ENCODE peak calls at places on chromosomes 11 and 22, in seven cellular contexts. T is DMS53; H is astrocyte of the spinal cord; V is pulmonary artery endothelial cell; U is activated naive CD8-positive, alpha-beta T cell treated with anti-CD3 and anti-CD28 coated beads, Interleukin-2, amount 50 U/mL, for 24 hours; G is brain microvascular endothelial cell; J is CD8-positive, alpha-beta T cell. A is an unnamed sample.

GRCh38 chr11:94129505-94130335 is 1.1 kb downstream of the PANX1 start:
- DNase-seq in T (no peak), H (peak; percentile 37), V (no peak), U (no peak), G (no peak), J (no peak), A (no peak)

GRCh38 chr11:75625970-75626691 is 42.7 kb downstream of the MAP6 start:
- DNase-seq in T (peak; percentile 90), H (peak; percentile 85), V (no peak), U (no peak), G (peak; percentile 85), J (no peak), A (no peak)

GRCh38 chr11:22454461-22454860 is 116.3 kb downstream of the SLC17A6 start:
- DNase-seq in T (no peak), H (no peak), V (no peak), U (no peak), G (no peak), J (no peak), A (no peak)

GRCh38 chr11:69642913-69643632 is 2.1 kb downstream of the CCND1 start:
- DNase-seq in T (peak; percentile 94), H (peak; percentile 84), V (no peak), U (peak; percentile 85), G (peak; percentile 55), J (peak; percentile 56), A (peak; percentile 34)

GRCh38 chr11:63610604-63611394 is 3.4 kb downstream of the PLAAT3 start:
- DNase-seq in T (no peak), H (peak; percentile 84), V (no peak), U (no peak), G (peak; percentile 33), J (no peak), A (peak; percentile 62)

GRCh38 chr11:56782167-56782847 is 33.8 kb upstream of the OR9G4 start:
- DNase-seq in T (no peak), H (no peak), V (no peak), U (no peak), G (no peak), J (no peak), A (no peak)

GRCh38 chr22:30743257-30744020 is 48.8 kb downstream of the OSBP2 start:
- DNase-seq in T (no peak), H (no peak), V (peak; percentile 54), U (no peak), G (no peak), J (no peak), A (no peak)

GRCh38 chr11:68983816-68984215 is 3.0 kb upstream of the MRGPRD start:
- DNase-seq in T (no peak), H (no peak), V (no peak), U (no peak), G (no peak), J (no peak), A (no peak)

GRCh38 chr22:34877506-34877905 is 188.5 kb upstream of the ISX start:
- DNase-seq in T (no peak), H (peak; percentile 8), V (no peak), U (no peak), G (no peak), J (no peak), A (no peak)

GRCh38 chr22:50437511-50438304 is 37.1 kb downstream of the SBF1 start:
- DNase-seq in T (no peak), H (no peak), V (no peak), U (no peak), G (no peak), J (no peak), A (no peak)

GRCh38 chr11:35389897-35390462 is 29.4 kb downstream of the SLC1A2 start:
- DNase-seq in T (peak; percentile 86), H (no peak), V (no peak), U (no peak), G (no peak), J (no peak), A (no peak)

GRCh38 chr22:28171135-28171534 is 252.1 kb upstream of the PITPNB start:
- DNase-seq in T (no peak), H (peak; percentile 16), V (no peak), U (no peak), G (no peak), J (no peak), A (peak; percentile 38)

GRCh38 chr22:24482586-24482985 is 12.5 kb upstream of the UPB1 start:
- DNase-seq in T (peak; percentile 24), H (peak; percentile 68), V (no peak), U (no peak), G (no peak), J (no peak), A (no peak)

GRCh38 chr11:69049490-69049867 is 747 bp downstream of the TPCN2 start:
- DNase-seq in T (peak; percentile 49), H (no peak), V (no peak), U (peak; percentile 44), G (no peak), J (no peak), A (no peak)

A was measured in globus pallidus.